ENCODE peak calls at places on chromosomes 13 and 19, in five cellular contexts. T is sigmoid colon, I is suprapubic skin, B is breast epithelium, V is transverse colon. A is an unnamed sample.

GRCh38 chr13:77696006-77696862 is 1.3 kb upstream of the SLAIN1 start:
- DNase-seq in T (no peak), V (no peak), I (no peak), B (no peak), A (no peak)

GRCh38 chr19:17762505-17763229 is 11.4 kb downstream of the FCHO1 start:
- DNase-seq in T (no peak), I (no peak), B (no peak), V (peak; percentile 47), A (no peak)

GRCh38 chr13:114082849-114083645 is 49.4 kb downstream of the RASA3 start:
- DNase-seq in B (no peak), I (peak; percentile 38), V (no peak), T (no peak), A (no peak)

GRCh38 chr13:84609716-84610115 is 727.4 kb upstream of the SLITRK1 start:
- DNase-seq in B (no peak), V (no peak), T (no peak), I (no peak), A (no peak)

GRCh38 chr13:44013666-44014291 is 134.1 kb downstream of the LACC1 start:
- DNase-seq in B (no peak), V (no peak), T (no peak), I (no peak), A (no peak)

GRCh38 chr13:109809216-109809890 is 23.0 kb upstream of the IRS2 start:
- DNase-seq in I (no peak), B (no peak), V (no peak), T (no peak), A (no peak)

GRCh38 chr19:34244611-34245299 is 9.6 kb upstream of the GARRE1 start:
- DNase-seq in B (no peak), V (no peak), T (no peak), I (peak; percentile 38), A (no peak)

GRCh38 chr13:48236528-48237353 is 3.7 kb downstream of the ITM2B start:
- DNase-seq in B (no peak), V (no peak), T (no peak), I (no peak), A (no peak)

GRCh38 chr13:51928231-51928630 is 66.5 kb downstream of the CCDC70 start:
- DNase-seq in B (no peak), I (no peak), T (no peak), V (no peak), A (no peak)

GRCh38 chr13:42039457-42039945 is 8.9 kb upstream of the DGKH start:
- DNase-seq in T (no peak), V (no peak), B (no peak), I (no peak), A (peak; percentile 46)

GRCh38 chr19:6138066-6138465 is 2.6 kb downstream of the ACSBG2 start:
- DNase-seq in B (no peak), I (no peak), V (no peak), T (no peak), A (no peak)

GRCh38 chr13:24745861-24746617 is 17.9 kb upstream of the RNF17 start:
- DNase-seq in I (no peak), V (no peak), B (no peak), T (no peak), A (no peak)

GRCh38 chr19:43624933-43625332 is 5.5 kb upstream of the ZNF428 start:
- DNase-seq in T (no peak), I (peak; percentile 85), B (no peak), V (peak; percentile 82), A (no peak)

GRCh38 chr19:6161271-6161850 is 25.9 kb downstream of the ACSBG2 start:
- DNase-seq in T (no peak), I (no peak), V (peak; percentile 13), B (no peak), A (no peak)

GRCh38 chr13:51444922-51445321 is 7.9 kb downstream of the INTS6 start:
- DNase-seq in V (no peak), T (no peak), B (no peak), I (no peak), A (no peak)

GRCh38 chr19:11541238-11541637 is 2.6 kb downstream of the CNN1 start:
- DNase-seq in T (no peak), I (no peak), B (no peak), V (no peak), A (no peak)

GRCh38 chr19:49502866-49503581 is 6.8 kb downstream of the RPS11 start:
- DNase-seq in T (no peak), B (no peak), I (peak; percentile 84), V (peak; percentile 43), A (no peak)

GRCh38 chr13:110138009-110138699 is 168.8 kb downstream of the COL4A1 start:
- DNase-seq in V (peak; percentile 49), B (no peak), T (peak; percentile 86), I (no peak), A (peak; percentile 34)

GRCh38 chr13:83298636-83299035 is 583.6 kb downstream of the SLITRK1 start:
- DNase-seq in V (no peak), B (no peak), T (no peak), I (no peak), A (no peak)

GRCh38 chr19:11174336-11174735 is 18.8 kb upstream of the SPC24 start:
- DNase-seq in T (no peak), I (no peak), B (no peak), V (no peak), A (no peak)

GRCh38 chr19:49871349-49871985 is 4.1 kb upstream of the PNKP start:
- DNase-seq in V (no peak), T (no peak), I (no peak), B (no peak), A (no peak)

GRCh38 chr19:44625531-44626066 is 12.2 kb downstream of the IGSF23 start:
- DNase-seq in B (no peak), I (no peak), T (no peak), V (no peak), A (no peak)

GRCh38 chr19:48400018-48400742 is 6.7 kb downstream of the GRIN2D start:
- DNase-seq in T (peak; percentile 67), V (peak; percentile 60), B (no peak), I (peak; percentile 82), A (no peak)

GRCh38 chr13:107138987-107139386 is 571.0 kb upstream of the ARGLU1 start:
- DNase-seq in I (no peak), V (no peak), B (no peak), T (no peak), A (no peak)

GRCh38 chr13:105538346-105538745 is 997.1 kb downstream of the EFNB2 start:
- DNase-seq in T (no peak), I (no peak), V (no peak), B (no peak), A (no peak)

GRCh38 chr19:46265217-46265828 is 31.5 kb upstream of the HIF3A start:
- DNase-seq in I (no peak), B (no peak), T (peak; percentile 76), V (peak; percentile 54), A (peak; percentile 72)

GRCh38 chr13:36329355-36329754 is 16.8 kb downstream of the SPART start:
- DNase-seq in B (no peak), T (no peak), V (no peak), I (no peak), A (no peak)

GRCh38 chr13:33053397-33054066 is 37.3 kb downstream of the KL start:
- DNase-seq in I (no peak), T (no peak), B (no peak), V (no peak), A (no peak)

GRCh38 chr19:34556500-34556899 is 74.9 kb downstream of the WTIP start:
- DNase-seq in T (no peak), I (no peak), B (no peak), V (peak; percentile 18), A (no peak)

GRCh38 chr13:110417537-110417908 is 110.4 kb downstream of the COL4A2 start:
- DNase-seq in B (no peak), T (no peak), V (no peak), I (no peak), A (no peak)

GRCh38 chr13:113425931-113426590 is 27.2 kb downstream of the ADPRHL1 start:
- DNase-seq in V (no peak), B (no peak), T (no peak), I (no peak), A (no peak)

GRCh38 chr13:107208889-107209288 is 641.0 kb upstream of the ARGLU1 start:
- DNase-seq in I (no peak), B (no peak), T (no peak), V (no peak), A (no peak)

GRCh38 chr13:32086791-32087441 is 55.3 kb downstream of the FRY start:
- DNase-seq in T (no peak), V (no peak), I (no peak), B (no peak), A (peak; percentile 23)

DNA sequence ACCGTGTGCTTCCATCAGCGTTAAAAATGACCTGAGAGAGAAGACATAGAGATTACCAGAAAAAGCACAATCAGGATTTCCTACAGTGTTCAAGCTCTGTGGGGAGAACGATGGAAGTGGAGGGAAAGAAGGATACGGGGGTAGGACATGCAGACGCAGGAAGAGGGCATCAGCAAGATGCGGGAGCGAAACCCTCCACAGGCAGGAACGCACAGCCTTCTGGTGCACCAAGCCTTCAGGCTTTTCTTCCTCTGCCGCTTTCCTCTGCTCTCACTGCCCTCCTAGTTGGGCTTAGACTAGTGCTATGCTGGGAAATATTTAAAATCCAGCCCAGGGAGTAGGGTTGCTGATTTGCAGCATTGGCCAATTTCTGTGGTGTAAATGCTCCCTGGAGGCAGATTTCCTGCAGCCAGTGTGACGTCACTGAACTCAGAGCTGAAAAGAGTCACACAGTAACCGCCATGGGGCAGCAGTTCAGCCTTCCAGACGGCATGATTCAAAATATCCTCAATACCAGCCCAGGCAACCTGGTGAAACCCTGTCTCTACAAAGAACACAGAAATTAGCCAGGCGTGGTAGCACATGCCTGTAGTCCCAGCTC is 205.1 kb upstream of the SOX1 start:
- DNase-seq in V (no peak), B (no peak), I (no peak), T (no peak), A (no peak)
- H3K9me3 ChIP-seq in V (no peaks in the 10 kb centered on the region), B (no peaks in the 10 kb centered on the region), I (no peaks in the 10 kb centered on the region), T (no peaks in the 10 kb centered on the region), A (no peaks in the 10 kb centered on the region)

GRCh38 chr13:27257648-27258253 is 6.4 kb downstream of the RPL21 start:
- DNase-seq in I (no peak), T (no peak), B (no peak), V (no peak), A (no peak)
- TF ChIP-seq POLR2AphosphoS5 in I (no peak), T (no peak), B (peak; percentile 19), V (no peak), A (no peak)

GRCh38 chr13:21689097-21689496 is 18.2 kb downstream of the FGF9 start:
- DNase-seq in T (no peak), V (no peak), I (no peak), B (no peak), A (no peak)
- H3K4me1 ChIP-seq in T (peaks cover 6% of the 10 kb centered on the region), V (no peaks in the 10 kb centered on the region), I (no peaks in the 10 kb centered on the region), B (no peaks in the 10 kb centered on the region), A (no peaks in the 10 kb centered on the region)

GRCh38 chr19:42362342-42362741 is 27.8 kb downstream of the CNFN start:
- DNase-seq in T (no peak), I (no peak), B (no peak), V (no peak), A (no peak)

GRCh38 chr19:42363614-42364346 is 26.3 kb downstream of the CNFN start:
- DNase-seq in V (no peak), B (no peak), I (no peak), T (no peak), A (no peak)

GRCh38 chr19:42360787-42361544 is 29.1 kb downstream of the CNFN start:
- DNase-seq in T (no peak), V (no peak), I (no peak), B (no peak), A (no peak)

GRCh38 chr19:42362891-42363440 is 27.1 kb downstream of the CNFN start:
- DNase-seq in T (no peak), V (no peak), I (no peak), B (no peak), A (no peak)

GRCh38 chr19:42361545-42361910 is 28.6 kb downstream of the CNFN start:
- DNase-seq in I (no peak), B (no peak), V (no peak), T (no peak), A (no peak)
- H3K9me3 ChIP-seq in I (peaks cover 3% of the 10 kb centered on the region), B (peaks cover 4% of the 10 kb centered on the region), V (no peaks in the 10 kb centered on the region), T (no peaks in the 10 kb centered on the region), A (no peaks in the 10 kb centered on the region)

A was measured in prostate gland.